ENCODE peak calls at places on chromosomes 13 and 19, in seven cellular contexts. D, M, Z, S, G, L and J are unnamed samples.
A peak's percentile ranks its signal among the peaks of the same experiment; 100 is the strongest.

GRCh38 chr13:26590951-26591350 is 33.5 kb downstream of the WASF3 start:
- DNase-seq in D (no peak), M (no peak), Z (no peak), S (no peak), G (no peak), L (no peak), J (no peak)

GRCh38 chr13:98524391-98524790 is 52.5 kb downstream of the STK24 start:
- DNase-seq in D (no peak), M (no peak), Z (no peak), S (no peak), G (no peak), L (no peak), J (no peak)

GRCh38 chr13:90690458-90691063 is 656.9 kb upstream of the MIR17HG start:
- DNase-seq in D (no peak), M (no peak), Z (no peak), S (peak; percentile 90), G (no peak), L (no peak), J (no peak)

GRCh38 chr19:17680235-17680722 is 7.9 kb downstream of the UNC13A start:
- DNase-seq in D (no peak), M (peak; percentile 76), Z (peak; percentile 50), S (peak; percentile 29), G (peak; percentile 84), L (no peak), J (peak; percentile 78)

GRCh38 chr19:1991018-1991390 is 24.5 kb downstream of the BTBD2 start:
- DNase-seq in D (no peak), M (no peak), Z (no peak), S (no peak), G (no peak), L (no peak), J (no peak)

GRCh38 chr13:43792456-43792855 is 5.7 kb upstream of the ENOX1 start:
- DNase-seq in D (no peak), M (no peak), Z (no peak), S (peak; percentile 17), G (no peak), L (no peak), J (no peak)

GRCh38 chr13:19634129-19634740 is 776 bp downstream of the MPHOSPH8 start:
- DNase-seq in D (no peak), M (peak; percentile 35), Z (no peak), S (peak; percentile 58), G (peak; percentile 62), L (no peak), J (peak; percentile 40)

GRCh38 chr13:94119360-94119936 is 360.0 kb downstream of the DCT start:
- DNase-seq in D (no peak), M (no peak), Z (no peak), S (no peak), G (no peak), L (no peak), J (no peak)

GRCh38 chr19:38759590-38760003 is 13.7 kb downstream of the LGALS7 start:
- DNase-seq in D (no peak), M (no peak), Z (no peak), S (no peak), G (peak; percentile 80), L (no peak), J (no peak)

GRCh38 chr19:18428837-18429674 is 8.9 kb downstream of the ISYNA1 start:
- DNase-seq in D (peak; percentile 80), M (peak; percentile 91), Z (no peak), S (peak; percentile 87), G (peak; percentile 91), L (no peak), J (peak; percentile 71)

GRCh38 chr19:38717051-38717450 is 27.2 kb downstream of the CAPN12 start:
- DNase-seq in D (no peak), M (no peak), Z (no peak), S (no peak), G (no peak), L (no peak), J (no peak)

GRCh38 chr19:45976180-45976579 is 2.5 kb upstream of the NOVA2 start:
- DNase-seq in D (no peak), M (no peak), Z (no peak), S (peak; percentile 8), G (no peak), L (no peak), J (no peak)

GRCh38 chr19:8571006-8571411 is 6.2 kb downstream of the MYO1F start:
- DNase-seq in D (peak; percentile 17), M (peak; percentile 83), Z (no peak), S (peak; percentile 88), G (peak; percentile 20), L (no peak), J (peak; percentile 36)

GRCh38 chr13:74751739-74752138 is 617.5 kb upstream of the KLF12 start:
- DNase-seq in D (no peak), M (no peak), Z (no peak), S (no peak), G (no peak), L (no peak), J (no peak)